ENCODE peak calls at places on chromosomes 16 and 17, in five cellular contexts. E, U, N, G and L are unnamed samples.

GRCh38 chr16:89200124-89200849 is at the start of gene SLC22A31:
- DNase-seq in G (no peak), E (peak; percentile 4), N (no peak), U (peak; percentile 45), L (no peak)

GRCh38 chr16:7736138-7736537 is 403.5 kb downstream of the RBFOX1 start:
- DNase-seq in N (no peak), G (no peak), E (no peak), U (no peak), L (no peak)

GRCh38 chr16:22252317-22252716 is 44.9 kb upstream of the POLR3E start:
- DNase-seq in G (no peak), N (no peak), U (no peak), E (no peak), L (no peak)

GRCh38 chr17:65177901-65178300 is 40.7 kb downstream of the RGS9 start:
- DNase-seq in U (no peak), E (peak; percentile 52), N (no peak), G (peak; percentile 52), L (no peak)

GRCh38 chr17:4969551-4970231 is 2.1 kb upstream of the SPAG7 start:
- DNase-seq in U (no peak), E (no peak), N (peak; percentile 38), G (no peak), L (no peak)

GRCh38 chr17:39674702-39675389 is 6.6 kb downstream of the PNMT start:
- DNase-seq in E (no peak), U (no peak), N (no peak), G (no peak), L (peak; percentile 55)

GRCh38 chr16:29007865-29008593 is 23.2 kb downstream of the LAT start:
- DNase-seq in E (no peak), U (no peak), N (no peak), G (peak; percentile 61), L (no peak)

GRCh38 chr16:22313141-22313781 is 16.1 kb downstream of the POLR3E start:
- DNase-seq in G (no peak), N (no peak), E (no peak), U (no peak), L (no peak)

GRCh38 chr17:75647061-75647460 is 13.8 kb downstream of the SMIM5 start:
- DNase-seq in E (no peak), G (no peak), U (no peak), N (no peak), L (no peak)

GRCh38 chr17:1989135-1989534 is 36.0 kb downstream of the RTN4RL1 start:
- DNase-seq in N (peak; percentile 54), U (no peak), E (peak; percentile 76), G (peak; percentile 60), L (no peak)

GRCh38 chr17:7833011-7833794 is 814 bp upstream of the KDM6B start:
- DNase-seq in N (no peak), G (no peak), U (no peak), E (no peak), L (no peak)

GRCh38 chr17:42122371-42123303 is at the start of gene HSPB9:
- DNase-seq in G (no peak), E (no peak), U (no peak), N (no peak), L (peak; percentile 73)

GRCh38 chr16:89370081-89370511 is 120.3 kb downstream of the ANKRD11 start:
- DNase-seq in E (peak; percentile 71), G (peak; percentile 39), N (no peak), U (no peak), L (no peak)

GRCh38 chr17:42436401-42436800 is 13.3 kb upstream of the CAVIN1 start:
- DNase-seq in G (peak; percentile 94), E (peak; percentile 84), U (no peak), N (peak; percentile 44), L (no peak)

GRCh38 chr17:76232342-76232741 is 8.0 kb downstream of the RNF157 start:
- DNase-seq in N (no peak), G (no peak), U (no peak), E (peak; percentile 50), L (no peak)

GRCh38 chr17:10606110-10606509 is 51.0 kb downstream of the MYH3 start:
- DNase-seq in U (no peak), E (no peak), G (no peak), N (no peak), L (no peak)

GRCh38 chr16:81730090-81731051 is 48.7 kb upstream of the PLCG2 start:
- DNase-seq in G (peak; percentile 75), N (peak; percentile 55), E (peak; percentile 88), U (peak; percentile 59), L (peak; percentile 74)

GRCh38 chr16:4297480-4297879 is 18.4 kb upstream of the GLIS2 start:
- DNase-seq in U (no peak), G (no peak), N (no peak), E (no peak), L (no peak)

GRCh38 chr17:76872221-76872873 is 4.1 kb downstream of the MGAT5B start:
- DNase-seq in G (peak; percentile 94), N (peak; percentile 93), E (peak; percentile 92), U (no peak), L (no peak)

GRCh38 chr17:5203908-5204294 is 12.2 kb upstream of the ZNF594 start:
- DNase-seq in E (peak; percentile 34), G (peak; percentile 39), U (no peak), N (no peak), L (no peak)

GRCh38 chr17:7839199-7839889 is 5.3 kb downstream of the KDM6B start:
- DNase-seq in E (no peak), U (no peak), G (no peak), N (no peak), L (no peak)

GRCh38 chr17:28528329-28529011 is 22.3 kb downstream of the FOXN1 start:
- DNase-seq in N (no peak), G (no peak), E (peak; percentile 45), U (no peak), L (no peak)

GRCh38 chr16:52265446-52265861 is 281.5 kb downstream of the TOX3 start:
- DNase-seq in E (no peak), G (no peak), U (no peak), N (no peak), L (no peak)